ENCODE peak calls at places on chromosome 10, in four cellular contexts. S is A549, E is IMR-90, N is HepG2. G is an unnamed sample.

GRCh38 chr10:5450605-5451384 is 38.4 kb downstream of the NET1 start:
- DNase-seq in S (no peak), E (no peak), N (no peak), G (no peak)

GRCh38 chr10:61271127-61271780 is 181.9 kb downstream of the TMEM26 start:
- DNase-seq in S (peak), E (peak), N (peak), G (no peak)

GRCh38 chr10:22158426-22158825 is 59.4 kb downstream of the EBLN1 start:
- DNase-seq in S (no peak), E (no peak), N (no peak), G (no peak)

GRCh38 chr10:34290412-34291082 is 524.5 kb downstream of the PARD3 start:
- DNase-seq in S (no peak), E (peak), N (peak), G (no peak)

GRCh38 chr10:114642729-114643128 is 15.3 kb downstream of the ABLIM1 start:
- DNase-seq in S (no peak), E (no peak), N (no peak), G (no peak)

GRCh38 chr10:124007773-124008145 is 85.6 kb downstream of the CHST15 start:
- DNase-seq in S (no peak), E (no peak), N (no peak), G (no peak)

GRCh38 chr10:106571216-106571954 is 593.1 kb downstream of the SORCS1 start:
- DNase-seq in S (peak), E (peak), N (no peak), G (peak)

GRCh38 chr10:15097011-15097812 is at the start of gene RPP38:
- DNase-seq in S (peak), E (peak), N (peak), G (peak)

GRCh38 chr10:42867571-42867970 is 85.0 kb downstream of the BMS1 start:
- DNase-seq in S (no peak), E (no peak), N (no peak), G (no peak)

GRCh38 chr10:112650588-112651030 is 203.6 kb downstream of the VTI1A start:
- DNase-seq in S (no peak), E (peak), N (no peak), G (no peak)

GRCh38 chr10:112369495-112370423 is 4.2 kb upstream of the ACSL5 start:
- DNase-seq in S (no peak), E (no peak), N (no peak), G (no peak)

GRCh38 chr10:35092851-35093250 is 2.7 kb upstream of the CUL2 start:
- DNase-seq in S (peak), E (no peak), N (no peak), G (peak)

GRCh38 chr10:126468876-126469643 is 80.8 kb upstream of the ADAM12 start:
- DNase-seq in S (no peak), E (no peak), N (no peak), G (no peak)

GRCh38 chr10:112562803-112563663 is 116.0 kb downstream of the VTI1A start:
- DNase-seq in S (peak), E (peak), N (peak), G (no peak)

GRCh38 chr10:132938472-132939329 is 3.7 kb downstream of the CFAP46 start:
- DNase-seq in S (peak), E (no peak), N (peak), G (peak)

GRCh38 chr10:5293691-5294550 is 70.8 kb upstream of the UCN3 start:
- DNase-seq in S (peak), E (peak), N (peak), G (peak)

GRCh38 chr10:61110188-61110844 is 166.3 kb upstream of the RHOBTB1 start:
- DNase-seq in S (no peak), E (peak), N (no peak), G (no peak)

GRCh38 chr10:58740620-58741369 is 228.1 kb downstream of the BICC1 start:
- DNase-seq in S (no peak), E (no peak), N (no peak), G (no peak)

GRCh38 chr10:63699785-63700184 is 178.6 kb downstream of the REEP3 start:
- DNase-seq in S (no peak), E (peak), N (no peak), G (no peak)

DNA sequence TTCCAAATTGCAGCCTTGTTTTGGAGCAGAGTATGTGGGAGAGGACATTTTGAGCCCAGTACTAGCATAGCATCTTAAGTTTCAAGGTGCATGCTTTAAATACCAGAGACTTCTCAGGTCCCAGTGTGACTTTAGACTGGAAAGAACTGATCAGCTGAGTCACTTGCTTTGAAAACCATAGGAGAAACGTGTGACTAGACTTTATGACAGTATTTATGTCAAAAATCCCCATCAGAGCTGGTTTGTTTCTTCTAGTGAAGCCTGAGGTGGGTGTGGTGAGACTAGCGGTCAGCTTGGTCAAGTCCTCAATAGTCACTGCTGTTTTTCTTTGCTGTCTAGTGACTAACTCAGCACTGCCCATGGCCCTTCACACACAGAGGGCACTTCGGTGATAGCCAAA is 724.2 kb downstream of the GATA3 start:
- DNase-seq in S (no peak), E (no peak), N (no peak), G (no peak)
- TF ChIP-seq MAZ in S (no peak), E (no peak), N (no peak), G (no peak)

GRCh38 chr10:96339956-96340904 is 18.6 kb downstream of the OPALIN start:
- DNase-seq in S (peak), E (peak), N (peak), G (peak)
- TF ChIP-seq MAZ in S (no peak), E (no peak), N (no peak), G (no peak)

GRCh38 chr10:90447836-90448235 is 410.0 kb downstream of the HTR7 start:
- DNase-seq in S (no peak), E (no peak), N (no peak), G (no peak)
- TF ChIP-seq MAZ in S (no peak), E (no peak), N (no peak), G (no peak)

GRCh38 chr10:125011171-125011925 is 69.4 kb downstream of the ZRANB1 start:
- DNase-seq in S (no peak), E (no peak), N (no peak), G (no peak)

GRCh38 chr10:125010362-125010761 is 68.4 kb downstream of the ZRANB1 start:
- DNase-seq in S (no peak), E (no peak), N (no peak), G (no peak)

GRCh38 chr10:125007436-125007835 is 65.5 kb downstream of the ZRANB1 start:
- DNase-seq in S (no peak), E (no peak), N (no peak), G (no peak)

GRCh38 chr10:125008689-125009579 is 67.0 kb downstream of the ZRANB1 start:
- DNase-seq in S (no peak), E (no peak), N (no peak), G (no peak)

GRCh38 chr10:125009580-125010235 is 67.8 kb downstream of the ZRANB1 start:
- DNase-seq in S (no peak), E (no peak), N (no peak), G (no peak)
- TF ChIP-seq MAZ in S (no peak), E (no peak), N (no peak), G (no peak)

DNA sequence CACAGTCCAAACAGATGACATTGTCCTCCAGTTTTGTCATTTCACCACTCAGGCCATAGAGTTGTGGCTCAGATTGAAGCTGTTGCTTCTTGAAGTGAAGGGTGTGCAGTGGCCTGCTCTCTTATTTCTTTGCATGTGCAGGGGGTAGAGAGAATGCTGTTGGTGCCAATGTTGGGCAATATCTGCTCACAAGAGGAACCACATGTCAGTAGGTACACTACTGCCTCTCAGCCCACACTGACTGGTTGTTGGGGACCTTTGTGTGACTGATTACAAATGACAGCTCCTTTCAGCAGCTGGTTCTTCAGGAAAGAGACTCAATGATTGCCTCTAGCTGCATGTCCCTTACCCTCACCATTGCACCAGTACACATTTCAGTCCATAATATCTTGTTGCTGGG is 21.9 kb upstream of the SFTPA1 start:
- DNase-seq in S (no peak), E (no peak), N (no peak), G (no peak)
- TF ChIP-seq MAZ in S (no peak), E (no peak), N (no peak), G (no peak)

GRCh38 chr10:92846819-92847184 is 1.5 kb upstream of the EXOC6 start:
- DNase-seq in S (no peak), E (peak), N (no peak), G (no peak)
- TF ChIP-seq MAZ in S (no peak), E (no peak), N (no peak), G (no peak)

GRCh38 chr10:90274721-90275468 is 573.5 kb downstream of the KIF20B start:
- DNase-seq in S (no peak), E (no peak), N (no peak), G (no peak)
- TF ChIP-seq MAZ in S (no peak), E (no peak), N (no peak), G (no peak)

DNA sequence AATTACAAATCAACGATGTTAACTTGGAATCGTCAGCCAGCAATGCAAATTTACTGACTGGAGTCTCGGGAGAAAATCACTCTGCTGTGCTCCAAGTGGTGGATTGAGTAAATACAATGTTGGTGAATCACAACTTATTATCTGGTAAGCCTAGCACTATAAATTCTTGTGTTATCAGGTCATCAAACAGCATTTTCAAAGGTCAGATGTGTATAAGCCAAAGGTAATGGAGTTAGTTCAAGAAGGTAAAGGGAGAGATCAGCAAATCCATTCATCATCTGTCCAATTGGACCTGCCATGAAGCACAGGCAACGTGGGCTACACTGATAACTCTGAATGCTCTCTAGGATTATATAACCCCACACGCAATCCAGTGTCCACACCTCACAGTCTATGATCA is 13.9 kb downstream of the CUBN start:
- DNase-seq in S (peak), E (peak), N (no peak), G (no peak)
- TF ChIP-seq MAZ in S (no peak), E (no peak), N (no peak), G (no peak)

DNA sequence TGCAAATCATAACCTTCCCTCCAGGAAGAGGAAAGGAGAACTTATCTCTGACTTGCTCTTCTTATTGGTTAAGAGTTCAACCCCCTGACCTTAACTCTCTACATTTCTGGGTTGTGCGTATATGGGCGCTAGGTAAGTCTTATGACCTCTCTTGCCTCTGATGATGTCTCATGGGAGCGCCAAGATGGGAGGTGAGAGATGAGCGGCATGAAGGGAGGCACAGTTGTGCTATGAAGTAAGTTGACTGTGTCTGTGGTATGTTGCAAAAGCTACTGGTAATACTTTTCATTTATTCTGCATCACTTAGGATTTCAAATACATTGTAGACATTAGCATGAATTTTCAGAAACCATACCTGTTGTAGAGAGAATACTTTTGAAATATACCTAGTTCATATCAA is 59.0 kb downstream of the EXOC6 start:
- DNase-seq in S (no peak), E (no peak), N (no peak), G (no peak)
- TF ChIP-seq MAZ in S (no peak), E (no peak), N (no peak), G (no peak)

DNA sequence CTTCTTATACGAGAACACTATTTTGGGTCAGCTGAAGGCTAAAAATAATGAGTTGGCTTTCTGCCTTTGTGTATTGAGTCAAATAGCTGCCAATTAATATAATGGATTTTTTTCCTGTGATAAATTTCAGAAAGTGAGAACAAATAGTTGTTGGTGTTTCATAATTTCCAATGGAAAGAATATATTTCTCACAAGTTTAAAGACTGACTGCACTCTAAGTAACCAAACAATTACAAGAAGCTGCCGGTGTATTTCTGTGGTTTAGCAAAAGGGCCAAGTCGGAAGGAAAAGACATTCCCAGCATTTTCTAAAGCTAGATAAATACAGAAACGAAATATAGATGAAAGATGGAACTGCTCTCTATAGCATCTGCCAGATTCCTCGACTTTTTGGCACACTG is 92.7 kb upstream of the MKX start:
- DNase-seq in S (no peak), E (no peak), N (no peak), G (no peak)
- TF ChIP-seq MAZ in S (no peak), E (no peak), N (no peak), G (no peak)

G was measured in K562.